ENCODE peak calls at places on chromosomes 11 and 22, in four cellular contexts. One of them, this sample, is unnamed.

GRCh38 chr22:24506802-24507438 is 11.8 kb downstream of the UPB1 start:
- DNase-seq in HepG2: peak
- DNase-seq in GM12878: no peak
- DNase-seq in H1: no peak
- DNase-seq in this sample: no peak

GRCh38 chr22:39179401-39179827 is 26.9 kb upstream of the CBX7 start:
- DNase-seq in HepG2: no peak
- DNase-seq in GM12878: no peak
- DNase-seq in H1: peak
- DNase-seq in this sample: peak

GRCh38 chr22:44991218-44991617 is 18.6 kb downstream of the PHF21B start:
- DNase-seq in HepG2: no peak
- DNase-seq in GM12878: no peak
- DNase-seq in H1: no peak
- DNase-seq in this sample: no peak

GRCh38 chr11:72767203-72768062 is 15.2 kb upstream of the ARAP1 start:
- DNase-seq in HepG2: no peak
- DNase-seq in GM12878: no peak
- DNase-seq in H1: no peak
- DNase-seq in this sample: no peak

GRCh38 chr22:20549232-20549841 is 41.9 kb downstream of the MED15 start:
- DNase-seq in HepG2: no peak
- DNase-seq in GM12878: no peak
- DNase-seq in H1: no peak
- DNase-seq in this sample: no peak

GRCh38 chr11:85685820-85686459 is at the start of gene CCDC89:
- DNase-seq in HepG2: peak
- DNase-seq in GM12878: no peak
- DNase-seq in H1: no peak
- DNase-seq in this sample: peak

GRCh38 chr22:32803020-32803758 is 1.7 kb downstream of the TIMP3 start:
- DNase-seq in HepG2: no peak
- DNase-seq in GM12878: no peak
- DNase-seq in H1: no peak
- DNase-seq in this sample: no peak

GRCh38 chr22:43241138-43241597 is 54.2 kb upstream of the TTLL12 start:
- DNase-seq in HepG2: peak
- DNase-seq in GM12878: no peak
- DNase-seq in H1: no peak
- DNase-seq in this sample: no peak

GRCh38 chr11:128157423-128158298 is 429.7 kb downstream of the ETS1 start:
- DNase-seq in HepG2: peak
- DNase-seq in GM12878: peak
- DNase-seq in H1: peak
- DNase-seq in this sample: peak

GRCh38 chr22:25514436-25514835 is 50.0 kb upstream of the GRK3 start:
- DNase-seq in HepG2: no peak
- DNase-seq in GM12878: no peak
- DNase-seq in H1: no peak
- DNase-seq in this sample: no peak

GRCh38 chr11:34565417-34566208 is 52.0 kb upstream of the ELF5 start:
- DNase-seq in HepG2: peak
- DNase-seq in GM12878: no peak
- DNase-seq in H1: no peak
- DNase-seq in this sample: peak

GRCh38 chr11:130070109-130070828 is 575 bp downstream of the APLP2 start:
- DNase-seq in HepG2: no peak
- DNase-seq in GM12878: no peak
- DNase-seq in H1: peak
- DNase-seq in this sample: peak

GRCh38 chr22:49107961-49108530 is 719.6 kb downstream of the BRD1 start:
- DNase-seq in HepG2: no peak
- DNase-seq in GM12878: no peak
- DNase-seq in H1: no peak
- DNase-seq in this sample: no peak

GRCh38 chr11:61472282-61472681 is 36.3 kb upstream of the LRRC10B start:
- DNase-seq in HepG2: no peak
- DNase-seq in GM12878: no peak
- DNase-seq in H1: no peak
- DNase-seq in this sample: no peak

GRCh38 chr11:2533642-2534115 is 88.9 kb downstream of the KCNQ1 start:
- DNase-seq in HepG2: peak
- DNase-seq in GM12878: no peak
- DNase-seq in H1: peak
- DNase-seq in this sample: peak

GRCh38 chr11:19628018-19628417 is 84.6 kb upstream of the NAV2 start:
- DNase-seq in HepG2: no peak
- DNase-seq in GM12878: no peak
- DNase-seq in H1: no peak
- DNase-seq in this sample: no peak

GRCh38 chr22:27381552-27381951 is 420.0 kb downstream of the MN1 start:
- DNase-seq in HepG2: no peak
- DNase-seq in GM12878: no peak
- DNase-seq in H1: no peak
- DNase-seq in this sample: no peak

GRCh38 chr11:32478277-32478731 is 43.0 kb upstream of the WT1 start:
- DNase-seq in HepG2: no peak
- DNase-seq in GM12878: no peak
- DNase-seq in H1: no peak
- DNase-seq in this sample: no peak

GRCh38 chr22:23790819-23791736 is 4.3 kb downstream of the SMARCB1 start:
- DNase-seq in HepG2: no peak
- DNase-seq in GM12878: no peak
- DNase-seq in H1: no peak
- DNase-seq in this sample: no peak

GRCh38 chr22:22038178-22038880 is 55.7 kb upstream of the TOP3B start:
- DNase-seq in HepG2: no peak
- DNase-seq in GM12878: no peak
- DNase-seq in H1: peak
- DNase-seq in this sample: no peak

GRCh38 chr11:69217276-69218105 is 61.8 kb downstream of the SMIM38 start:
- DNase-seq in HepG2: no peak
- DNase-seq in GM12878: no peak
- DNase-seq in H1: peak
- DNase-seq in this sample: no peak
- TF ChIP-seq SUZ12 in HepG2: no peak
- TF ChIP-seq SUZ12 in GM12878: no peak
- TF ChIP-seq SUZ12 in H1: no peak
- TF ChIP-seq SUZ12 in this sample: no peak

DNA sequence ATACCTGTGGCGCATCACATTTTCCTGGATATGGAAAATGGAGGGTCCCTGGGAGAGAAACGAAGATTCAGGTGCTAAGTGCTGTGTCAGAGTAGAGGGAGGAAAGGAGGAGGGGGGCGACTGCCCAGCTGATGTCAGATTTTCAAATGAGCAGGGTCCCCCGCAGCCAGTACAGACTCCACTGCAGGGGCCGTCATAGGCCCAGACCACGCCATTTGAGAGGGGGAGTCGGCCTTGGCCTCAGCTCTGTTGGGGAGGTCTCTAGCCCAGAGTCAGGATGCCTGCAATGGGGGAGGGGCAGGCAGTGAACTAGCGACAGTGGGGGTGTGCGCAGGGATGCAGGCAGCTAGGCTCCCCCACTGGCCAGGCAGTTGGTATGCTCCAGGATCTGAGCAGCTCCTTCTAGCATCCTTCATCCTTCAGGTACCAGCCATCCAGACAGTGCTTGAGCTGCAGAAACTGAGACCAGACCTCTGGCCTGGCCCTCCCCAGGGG is at the start of the genes BSCL2 and GNG3:
- DNase-seq in HepG2: no peak
- DNase-seq in GM12878: no peak
- DNase-seq in H1: peak
- DNase-seq in this sample: no peak
- TF ChIP-seq SUZ12 in HepG2: no peak
- TF ChIP-seq SUZ12 in GM12878: no peak
- TF ChIP-seq SUZ12 in H1: no peak
- TF ChIP-seq SUZ12 in this sample: no peak

DNA sequence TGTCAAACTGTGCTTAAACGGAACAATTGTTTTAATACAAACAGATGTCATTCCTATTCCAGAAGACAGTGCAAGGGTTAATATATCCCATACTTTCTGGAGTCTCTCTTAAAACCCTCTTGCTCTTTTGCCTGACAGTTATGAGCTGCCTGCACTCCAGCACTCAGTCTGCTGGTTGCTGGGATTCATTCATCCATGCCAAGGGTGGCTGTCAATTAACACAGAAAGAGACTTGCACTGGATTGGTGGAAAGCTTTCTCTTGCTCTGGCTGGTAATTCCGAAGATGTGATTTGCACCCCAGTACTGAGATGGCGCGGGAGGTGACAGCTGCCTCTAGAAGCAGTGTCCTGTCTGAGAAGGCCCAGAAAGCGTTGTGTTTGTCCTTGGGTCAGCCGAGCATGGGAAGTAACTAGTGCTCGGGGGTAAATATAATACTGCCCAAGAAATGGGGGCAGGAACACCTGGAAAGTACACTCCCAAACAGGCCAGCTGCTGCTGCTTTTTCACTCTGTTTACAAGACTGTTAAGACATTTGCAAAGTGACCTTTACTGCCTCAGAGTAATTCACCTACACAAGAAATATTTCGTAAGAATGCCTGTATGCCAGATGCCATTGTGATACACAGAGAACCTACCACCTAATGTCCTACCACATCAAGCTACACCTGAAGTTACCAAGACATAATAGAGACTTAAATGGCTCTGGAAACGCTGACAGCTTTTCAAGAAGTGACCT is 20.5 kb downstream of the SCUBE2 start:
- DNase-seq in HepG2: no peak
- DNase-seq in GM12878: no peak
- DNase-seq in H1: peak
- DNase-seq in this sample: no peak
- TF ChIP-seq SUZ12 in HepG2: no peak
- TF ChIP-seq SUZ12 in GM12878: no peak
- TF ChIP-seq SUZ12 in H1: no peak
- TF ChIP-seq SUZ12 in this sample: no peak

GRCh38 chr11:117716652-117717440 is 80.2 kb downstream of the DSCAML1 start:
- DNase-seq in HepG2: no peak
- DNase-seq in GM12878: no peak
- DNase-seq in H1: no peak
- DNase-seq in this sample: no peak
- TF ChIP-seq SUZ12 in HepG2: no peak
- TF ChIP-seq SUZ12 in GM12878: no peak
- TF ChIP-seq SUZ12 in H1: no peak
- TF ChIP-seq SUZ12 in this sample: no peak

DNA sequence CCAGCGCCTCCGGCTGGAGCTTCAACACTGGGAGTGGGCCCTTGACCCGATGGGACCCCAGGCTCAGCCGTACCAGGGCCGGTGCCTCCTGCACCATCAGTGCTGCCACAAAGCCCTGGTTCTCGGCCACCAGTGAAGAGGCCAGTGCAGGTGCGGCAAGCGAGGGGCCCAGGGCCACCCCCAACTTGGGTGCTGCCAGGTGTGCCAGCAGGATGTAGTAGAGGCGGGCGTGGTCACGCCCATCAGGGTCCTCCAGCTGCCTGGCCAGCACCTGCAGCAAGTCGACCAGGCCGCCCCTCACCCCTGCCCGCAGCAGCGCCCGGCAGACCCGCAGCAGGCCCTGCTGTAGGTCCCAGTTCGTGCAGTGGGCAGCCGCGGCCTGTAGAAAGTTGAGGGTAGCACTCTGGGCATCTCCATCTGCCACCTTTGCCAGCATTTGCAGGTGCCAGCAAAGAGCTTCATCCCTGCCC is 2.3 kb downstream of the AP5B1 start:
- DNase-seq in HepG2: no peak
- DNase-seq in GM12878: no peak
- DNase-seq in H1: no peak
- DNase-seq in this sample: no peak
- TF ChIP-seq SUZ12 in HepG2: no peak
- TF ChIP-seq SUZ12 in GM12878: no peak
- TF ChIP-seq SUZ12 in H1: no peak
- TF ChIP-seq SUZ12 in this sample: no peak